ENCODE peak calls at places on chromosomes 11 and 22, in eight cellular contexts. F, L, I, D, W, U, E and B are unnamed samples.

GRCh38 chr11:121426476-121427454 is 25.3 kb upstream of the SORL1 start:
- DNase-seq in D (no peak), F (peak), L (peak), I (no peak), E (peak), U (no peak), W (no peak), B (no peak)

GRCh38 chr11:28514391-28514790 is 406.2 kb downstream of the METTL15 start:
- DNase-seq in W (no peak), U (peak), E (no peak), L (no peak), I (no peak), D (no peak), F (no peak), B (no peak)

GRCh38 chr11:69575296-69576068 is 65.5 kb upstream of the CCND1 start:
- DNase-seq in W (no peak), D (no peak), U (no peak), E (no peak), L (no peak), I (no peak), F (no peak), B (no peak)

GRCh38 chr11:32088117-32088941 is 2.5 kb upstream of the RCN1 start:
- DNase-seq in L (peak), I (peak), E (peak), F (no peak), D (peak), U (peak), W (peak), B (peak)

GRCh38 chr11:80524330-80524729 is 1083.5 kb upstream of the TENM4 start:
- DNase-seq in U (no peak), F (no peak), E (no peak), I (no peak), W (no peak), D (no peak), L (no peak), B (no peak)

GRCh38 chr22:24423519-24424000 is 3.8 kb upstream of the ADORA2A start:
- DNase-seq in U (no peak), F (peak), E (peak), I (no peak), D (no peak), L (peak), W (peak), B (no peak)

GRCh38 chr11:8785457-8785856 is 102.9 kb downstream of the RPL27A start:
- DNase-seq in F (no peak), W (no peak), L (no peak), E (no peak), D (no peak), U (no peak), I (no peak), B (no peak)

GRCh38 chr11:2310073-2310785 is 8.4 kb downstream of the TSPAN32 start:
- DNase-seq in W (no peak), L (no peak), F (no peak), D (no peak), U (no peak), I (no peak), E (no peak), B (no peak)

GRCh38 chr11:69950120-69950519 is 128.0 kb upstream of the ANO1 start:
- DNase-seq in D (no peak), F (peak), W (no peak), E (peak), U (no peak), L (no peak), I (no peak), B (no peak)

GRCh38 chr11:86938900-86939880 is 16.0 kb downstream of the FZD4 start:
- DNase-seq in L (no peak), W (peak), F (no peak), E (peak), D (no peak), U (peak), I (no peak), B (peak)

GRCh38 chr11:17066691-17067090 is 10.8 kb downstream of the RPS13 start:
- DNase-seq in F (no peak), U (no peak), E (no peak), I (no peak), W (no peak), L (no peak), D (no peak), B (no peak)

GRCh38 chr11:13487661-13488030 is 8.2 kb downstream of the PTH start:
- DNase-seq in L (no peak), I (no peak), U (peak), W (no peak), F (no peak), D (no peak), E (peak), B (no peak)

GRCh38 chr22:47295982-47296381 is 533.5 kb downstream of the TBC1D22A start:
- DNase-seq in E (no peak), F (no peak), D (no peak), W (no peak), I (no peak), U (no peak), L (no peak), B (no peak)

GRCh38 chr11:12798609-12799011 is 124.4 kb downstream of the TEAD1 start:
- DNase-seq in E (peak), I (no peak), W (no peak), D (no peak), U (no peak), L (no peak), F (no peak), B (no peak)

GRCh38 chr11:44526438-44526837 is 39.0 kb upstream of the CD82 start:
- DNase-seq in U (no peak), W (no peak), D (no peak), E (no peak), I (no peak), L (no peak), F (no peak), B (no peak)
- H3K4me3 ChIP-seq in U (no peak), W (no peak), D (no peak), E (no peak), I (no peak), L (no peak), F (no peak), B (no peak)

GRCh38 chr11:10847960-10848860 is 9.6 kb downstream of the ZBED5 start:
- DNase-seq in F (no peak), L (no peak), E (no peak), U (no peak), W (no peak), I (no peak), D (no peak), B (no peak)

GRCh38 chr11:10844816-10845215 is 13.0 kb downstream of the ZBED5 start:
- DNase-seq in W (no peak), F (no peak), U (peak), D (no peak), I (no peak), E (no peak), L (no peak), B (no peak)

GRCh38 chr11:10845589-10845988 is 12.3 kb downstream of the ZBED5 start:
- DNase-seq in U (peak), L (no peak), E (no peak), I (no peak), D (no peak), F (no peak), W (no peak), B (no peak)

GRCh38 chr11:10846664-10847063 is 11.2 kb downstream of the ZBED5 start:
- DNase-seq in D (no peak), I (no peak), W (no peak), L (no peak), F (no peak), E (no peak), U (no peak), B (no peak)

GRCh38 chr11:10844364-10844763 is 13.5 kb downstream of the ZBED5 start:
- DNase-seq in L (no peak), W (no peak), F (no peak), D (no peak), I (no peak), E (no peak), U (peak), B (no peak)
- H3K4me3 ChIP-seq in L (no peak), W (no peak), F (no peak), D (no peak), I (no peak), E (no peak), U (no peak), B (no peak)

DNA sequence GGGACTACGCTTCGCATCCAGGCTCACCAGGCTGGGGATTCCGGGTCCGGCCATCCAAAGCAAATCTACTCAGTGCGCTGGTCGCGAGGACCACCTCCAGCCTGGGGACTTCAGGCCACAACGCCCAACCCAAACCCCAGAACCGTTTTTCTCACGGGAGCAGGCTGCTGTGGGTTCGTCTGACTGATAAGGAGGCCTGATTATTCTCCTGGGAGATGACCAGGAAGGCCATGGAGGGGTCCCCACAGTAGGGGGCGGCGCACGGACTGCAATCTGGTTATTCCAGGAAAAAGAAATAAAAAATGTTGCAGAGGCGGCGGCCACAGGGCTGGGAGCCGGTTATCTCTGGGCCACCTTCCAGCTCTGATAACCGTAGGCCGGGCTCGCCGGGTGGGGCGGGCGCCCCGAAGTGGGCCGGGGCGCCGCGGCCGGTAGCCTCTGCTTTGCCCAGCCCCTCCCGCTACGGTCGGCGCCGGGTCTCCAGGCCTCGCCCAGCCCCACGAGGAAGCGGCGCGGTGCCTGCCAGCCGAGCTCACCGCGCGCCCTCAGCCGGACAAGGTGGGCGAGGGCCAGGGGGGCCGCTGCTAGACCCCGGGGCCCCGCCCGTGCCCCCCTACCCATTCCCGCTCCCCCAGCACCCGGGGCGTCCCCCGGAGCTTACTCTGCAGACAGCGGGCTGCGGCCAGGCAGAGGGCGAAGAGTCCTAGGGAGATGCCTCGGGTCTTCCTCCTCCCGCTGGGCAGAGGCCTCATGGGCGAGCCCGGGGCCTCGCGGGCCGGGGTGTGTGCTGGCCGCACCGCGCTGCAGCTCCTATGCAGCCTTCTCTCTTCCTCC is 450 bp downstream of the VSTM5 start:
- DNase-seq in I (no peak), L (peak), D (no peak), E (no peak), U (peak), F (peak), W (no peak), B (no peak)
- H3K4me3 ChIP-seq in I (peak), L (peak), D (peak), E (no peak), U (peak), F (peak), W (no peak), B (peak)

GRCh38 chr11:125517116-125517804 is 21.2 kb upstream of the FEZ1 start:
- DNase-seq in E (peak), F (no peak), L (no peak), I (peak), W (peak), U (peak), D (no peak), B (peak)
- H3K4me3 ChIP-seq in E (no peak), F (no peak), L (no peak), I (peak), W (no peak), U (peak), D (peak), B (peak)

GRCh38 chr22:20431520-20432237 is 5.9 kb downstream of the SCARF2 start:
- DNase-seq in W (no peak), F (no peak), D (no peak), U (no peak), L (peak), E (peak), I (no peak), B (no peak)
- H3K4me3 ChIP-seq in W (no peak), F (no peak), D (peak), U (no peak), L (no peak), E (no peak), I (no peak), B (no peak)

DNA sequence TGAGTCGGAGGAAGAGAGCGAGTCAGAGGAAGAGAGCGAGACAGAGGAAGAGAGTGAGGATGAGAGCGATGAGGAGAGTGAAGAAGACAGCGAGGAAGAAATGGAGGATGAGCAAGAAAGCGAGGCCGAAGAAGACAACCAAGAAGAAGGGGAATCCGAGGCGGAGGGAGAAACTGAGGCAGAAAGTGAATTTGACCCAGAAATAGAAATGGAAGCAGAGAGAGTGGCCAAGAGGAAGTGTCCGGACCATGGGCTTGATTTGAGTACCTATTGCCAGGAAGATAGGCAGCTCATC is 780 bp downstream of the TRIM44 start:
- DNase-seq in W (no peak), D (no peak), F (no peak), E (no peak), L (no peak), U (no peak), I (no peak), B (no peak)
- H3K4me3 ChIP-seq in W (peak), D (peak), F (peak), E (peak), L (peak), U (peak), I (peak), B (peak)

DNA sequence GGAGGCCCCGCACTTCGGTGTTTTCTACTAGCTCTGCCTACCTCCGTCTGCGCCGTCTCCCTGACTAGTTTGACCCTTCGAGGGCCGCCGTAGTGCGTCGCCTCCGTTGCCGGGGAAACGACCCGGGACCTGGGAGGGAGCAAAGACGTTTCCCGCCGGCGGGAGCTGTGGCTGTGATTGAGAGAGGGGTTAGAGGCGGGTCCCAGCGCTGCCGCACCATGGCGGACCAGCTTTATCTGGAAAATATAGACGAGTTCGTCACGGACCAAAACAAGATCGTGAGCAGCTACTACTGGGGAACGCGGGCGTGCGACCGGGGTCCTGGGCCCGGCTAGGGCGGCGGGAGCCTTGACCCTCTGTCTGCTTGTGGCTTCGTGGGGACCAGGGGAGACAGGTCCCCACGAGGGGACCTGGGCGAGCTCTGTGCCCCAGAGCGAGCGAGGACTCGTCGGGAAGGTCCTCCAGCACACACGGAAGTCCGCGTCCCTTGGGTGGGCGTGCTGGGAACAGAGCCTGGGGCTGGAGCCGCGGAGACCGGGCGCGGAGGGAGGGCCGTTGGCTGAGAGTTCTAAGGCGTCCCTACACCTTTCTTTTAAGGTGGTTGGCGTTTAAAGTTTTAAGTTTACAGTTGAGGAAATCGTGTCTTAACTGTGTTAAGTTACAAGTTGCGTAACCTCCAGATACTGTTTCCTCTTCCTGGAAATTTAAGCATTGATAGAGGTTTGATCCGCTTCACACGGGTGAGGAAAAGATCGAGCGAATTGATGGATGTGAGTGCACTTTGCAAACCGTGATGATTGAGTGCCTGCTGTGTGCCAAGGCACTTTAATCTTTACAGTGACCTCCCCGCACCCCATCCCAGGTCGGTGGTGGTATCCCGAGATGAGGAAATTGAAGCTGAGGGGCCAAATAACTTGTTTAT is at the start of gene POLD3:
- DNase-seq in D (peak), W (peak), F (peak), U (peak), L (peak), I (peak), E (peak), B (peak)
- H3K4me3 ChIP-seq in D (peak), W (peak), F (peak), U (peak), L (peak), I (peak), E (peak), B (peak)

GRCh38 chr22:45777852-45778172 is 106.2 kb downstream of the ATXN10 start:
- DNase-seq in L (no peak), D (no peak), W (no peak), F (no peak), I (no peak), U (no peak), E (no peak), B (no peak)
- H3K4me3 ChIP-seq in L (no peak), D (no peak), W (no peak), F (no peak), I (no peak), U (no peak), E (no peak), B (no peak)

DNA sequence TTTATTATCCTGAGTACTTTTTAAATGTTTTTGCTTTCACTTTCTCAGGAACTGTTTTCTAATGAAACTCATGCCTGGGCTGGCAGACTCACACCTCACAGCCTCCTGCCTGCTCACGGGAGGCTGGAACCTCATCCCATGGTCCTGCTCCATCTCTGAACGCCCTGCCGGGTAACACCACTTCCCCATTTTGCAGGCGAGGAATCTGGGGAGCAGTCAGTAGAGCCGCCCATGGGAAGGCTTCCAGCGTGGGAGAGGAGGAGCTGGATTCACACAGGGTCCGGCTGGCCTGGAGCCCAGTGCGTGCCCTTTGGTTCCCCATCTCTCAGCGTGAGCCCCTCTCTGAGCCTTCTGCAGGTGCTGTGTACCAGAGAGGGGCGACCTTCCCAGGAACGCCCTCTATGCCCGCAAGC is 53.6 kb downstream of the SCUBE1 start:
- DNase-seq in F (no peak), I (no peak), U (peak), D (no peak), W (no peak), E (no peak), L (no peak), B (no peak)
- H3K4me3 ChIP-seq in F (no peak), I (peak), U (peak), D (peak), W (peak), E (no peak), L (no peak), B (peak)

GRCh38 chr22:50307891-50308596 is 598 bp upstream of the PLXNB2 start:
- DNase-seq in D (no peak), U (no peak), L (peak), F (no peak), I (no peak), W (no peak), E (no peak), B (no peak)
- H3K4me3 ChIP-seq in D (peak), U (peak), L (no peak), F (no peak), I (no peak), W (no peak), E (no peak), B (no peak)